ENCODE peak calls at places on chromosomes 6 and 20, in nine cellular contexts. D is fibroblast of lung, L is OCI-LY7, A is epithelial cell of esophagus, J is PC-3, P is psoas muscle, W is heart left ventricle, Z is endodermal cell, N is left ventricle myocardium inferior. I is an unnamed sample.
A peak's percentile ranks its signal among the peaks of the same experiment; 100 is the strongest.

GRCh38 chr6:2819891-2820814 is 21.5 kb downstream of the SERPINB1 start:
- DNase-seq in P (no peak), N (no peak), L (no peak), Z (no peak), J (peak; percentile 60), A (peak; percentile 58), W (no peak), D (peak; percentile 46), I (no peak)

GRCh38 chr6:44082872-44083321 is 44.4 kb downstream of the MRPL14 start:
- DNase-seq in W (no peak), A (no peak), L (no peak), D (no peak), P (no peak), J (no peak), N (peak; percentile 50), Z (no peak), I (no peak)

GRCh38 chr6:117232191-117232590 is 33.2 kb upstream of the VGLL2 start:
- DNase-seq in L (no peak), W (no peak), Z (no peak), N (no peak), D (peak; percentile 47), P (no peak), J (peak; percentile 5), A (peak; percentile 5), I (no peak)

GRCh38 chr6:133973109-133973971 is 20.3 kb downstream of the TBPL1 start:
- DNase-seq in N (no peak), W (no peak), P (no peak), D (peak; percentile 49), L (peak; percentile 69), J (peak; percentile 68), A (peak; percentile 59), Z (no peak), I (no peak)

GRCh38 chr6:16851758-16852157 is 90.5 kb upstream of the ATXN1 start:
- DNase-seq in L (no peak), D (peak; percentile 12), Z (no peak), P (no peak), A (no peak), J (no peak), N (no peak), W (no peak), I (no peak)

GRCh38 chr20:34084227-34084923 is 27.7 kb downstream of the EIF2S2 start:
- DNase-seq in D (no peak), L (peak; percentile 40), Z (no peak), A (no peak), P (no peak), N (no peak), W (no peak), J (no peak), I (no peak)

GRCh38 chr6:163048345-163048744 is 320.6 kb downstream of the PACRG start:
- DNase-seq in A (no peak), N (no peak), J (no peak), W (no peak), D (no peak), Z (no peak), P (no peak), L (no peak), I (no peak)

GRCh38 chr6:87660226-87660886 is 41.7 kb downstream of the AKIRIN2 start:
- DNase-seq in J (peak; percentile 26), A (peak; percentile 21), Z (no peak), W (no peak), L (no peak), D (peak; percentile 76), P (peak; percentile 62), N (no peak), I (peak; percentile 32)

GRCh38 chr6:102300350-102300749 is 906.8 kb downstream of the GRIK2 start:
- DNase-seq in D (no peak), N (no peak), L (no peak), P (no peak), J (peak; percentile 61), W (no peak), A (peak; percentile 71), Z (no peak), I (no peak)

GRCh38 chr6:125189494-125189893 is 35.9 kb downstream of the TPD52L1 start:
- DNase-seq in W (no peak), N (no peak), J (no peak), Z (no peak), A (no peak), L (no peak), P (no peak), D (no peak), I (no peak)

GRCh38 chr6:109165392-109165964 is 70.2 kb downstream of the CEP57L1 start:
- DNase-seq in N (no peak), Z (peak; percentile 54), P (peak; percentile 59), D (peak; percentile 74), A (peak; percentile 60), W (peak; percentile 12), J (peak; percentile 4), L (no peak), I (peak; percentile 46)

GRCh38 chr20:5614506-5614905 is 135.7 kb upstream of the SHLD1 start:
- DNase-seq in J (no peak), A (no peak), Z (no peak), W (no peak), D (no peak), P (no peak), N (no peak), L (no peak), I (no peak)

GRCh38 chr6:127518212-127518709 is 874 bp downstream of the MTCL3 start:
- DNase-seq in L (no peak), P (no peak), Z (peak; percentile 73), A (no peak), N (no peak), J (no peak), D (peak; percentile 16), W (no peak), I (no peak)

GRCh38 chr20:4040283-4041179 is 25.2 kb upstream of the RNF24 start:
- DNase-seq in J (peak; percentile 23), A (no peak), Z (peak; percentile 30), W (no peak), N (no peak), P (no peak), D (peak; percentile 28), L (no peak), I (no peak)

GRCh38 chr6:121437861-121438651 is 2.6 kb downstream of the GJA1 start:
- DNase-seq in A (peak; percentile 88), D (peak; percentile 76), W (peak; percentile 20), Z (peak; percentile 92), J (peak; percentile 44), L (no peak), P (no peak), N (peak; percentile 28), I (no peak)

GRCh38 chr6:45786243-45786795 is 229.3 kb downstream of the CLIC5 start:
- DNase-seq in J (no peak), Z (no peak), A (no peak), P (no peak), W (no peak), L (no peak), D (no peak), N (no peak), I (no peak)

GRCh38 chr6:55543633-55544309 is 35.2 kb downstream of the HMGCLL1 start:
- DNase-seq in J (peak; percentile 33), D (no peak), A (no peak), W (no peak), L (no peak), P (no peak), Z (peak; percentile 54), N (no peak), I (no peak)

DNA sequence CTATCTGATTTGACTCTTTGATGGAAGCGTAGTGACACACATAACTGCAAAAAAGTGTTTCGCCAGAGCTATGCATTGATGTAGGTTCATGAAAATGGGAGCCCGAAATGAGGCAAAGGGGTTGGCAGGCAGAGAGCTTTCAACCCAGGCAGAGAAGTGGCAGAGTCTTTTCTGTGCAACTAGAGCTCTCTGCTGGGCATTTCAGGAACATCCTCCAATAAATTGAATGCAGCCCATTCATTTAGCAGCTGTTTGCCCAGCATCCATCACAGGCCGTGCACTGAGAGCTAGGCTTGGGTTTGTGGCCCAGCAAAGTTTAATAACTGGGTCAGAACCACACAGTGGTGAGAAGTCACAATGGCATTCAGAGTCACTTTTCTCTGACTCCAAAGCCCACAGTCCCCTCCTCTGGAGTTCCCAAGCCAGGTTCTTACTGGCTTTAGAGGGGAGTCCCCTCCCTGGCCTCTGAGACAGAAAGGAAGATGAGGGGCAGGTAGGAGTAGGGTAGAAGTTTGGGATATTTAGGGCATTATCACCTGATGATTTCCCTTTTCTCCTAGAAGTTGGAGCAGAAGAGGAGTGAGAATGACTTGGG is 31.8 kb upstream of the ELMO2 start:
- DNase-seq in W (no peak), L (peak; percentile 36), P (no peak), J (peak; percentile 73), D (peak; percentile 21), A (peak; percentile 42), N (no peak), Z (peak; percentile 59), I (no peak)
- TF ChIP-seq CTCF in W (peak; percentile 36), L (peak; percentile 64), P (no peak), J (peak; percentile 80), D (peak; percentile 57), A (peak; percentile 56), N (peak; percentile 45), Z (peak; percentile 70), I (peak; percentile 50)

GRCh38 chr6:72461144-72461543 is 160.7 kb upstream of the KCNQ5 start:
- DNase-seq in N (no peak), P (no peak), W (no peak), D (peak; percentile 55), Z (no peak), A (no peak), J (no peak), L (no peak), I (peak; percentile 10)
- TF ChIP-seq CTCF in N (no peak), P (no peak), W (no peak), D (no peak), Z (no peak), A (no peak), J (no peak), L (no peak), I (no peak)

GRCh38 chr20:7031222-7031621 is 263.7 kb downstream of the BMP2 start:
- DNase-seq in Z (no peak), A (no peak), J (peak; percentile 11), L (no peak), D (no peak), W (no peak), P (no peak), N (no peak), I (no peak)
- TF ChIP-seq CTCF in Z (peak; percentile 78), A (peak; percentile 45), J (peak; percentile 66), L (peak; percentile 49), D (peak; percentile 20), W (no peak), P (no peak), N (no peak), I (peak; percentile 14)

GRCh38 chr6:30843611-30843998 is 40.7 kb upstream of the DDR1 start:
- DNase-seq in N (no peak), Z (no peak), D (no peak), L (no peak), J (no peak), A (no peak), W (no peak), P (no peak), I (no peak)

GRCh38 chr6:30841644-30842504 is 42.4 kb upstream of the DDR1 start:
- DNase-seq in Z (no peak), W (no peak), D (peak; percentile 87), P (no peak), J (no peak), L (no peak), N (no peak), A (no peak), I (no peak)

GRCh38 chr6:30842754-30843610 is 41.3 kb upstream of the DDR1 start:
- DNase-seq in P (no peak), D (peak; percentile 38), A (no peak), L (no peak), W (no peak), Z (no peak), J (no peak), N (no peak), I (no peak)

GRCh38 chr6:30845183-30845582 is 39.1 kb upstream of the DDR1 start:
- DNase-seq in N (no peak), W (no peak), D (no peak), P (no peak), J (no peak), A (no peak), L (no peak), Z (peak; percentile 73), I (no peak)

GRCh38 chr6:30844118-30844535 is 40.2 kb upstream of the DDR1 start:
- DNase-seq in Z (peak; percentile 85), A (no peak), P (no peak), D (peak; percentile 83), J (no peak), W (no peak), N (no peak), L (no peak), I (peak; percentile 17)
- TF ChIP-seq CTCF in Z (peak; percentile 27), A (no peak), P (no peak), D (no peak), J (no peak), W (no peak), N (no peak), L (no peak), I (peak; percentile 23)